ENCODE peak calls at places on chromosomes 4 and X, in nine cellular contexts. J is AG08396; M is NCI-H1930; T is NCI-H1092; C is sigmoid colon; Y is right lobe of liver; H is bronchial epithelial cell; D is tibial artery; W is CD4-positive, CD25-positive, alpha-beta regulatory T cell. I is an unnamed sample.

GRCh38 chr4:142191901-142192300 is 555.5 kb downstream of the IL15 start:
- DNase-seq in D (no peak), H (no peak), M (no peak), C (no peak), T (no peak), J (no peak), W (no peak), Y (no peak), I (no peak)

GRCh38 chrX:42603016-42603415 is 174.9 kb downstream of the PPP1R2C start:
- DNase-seq in T (no peak), C (no peak), Y (no peak), D (no peak), W (no peak), M (no peak), H (no peak), J (no peak), I (no peak)

GRCh38 chr4:20760053-20760452 is 59.8 kb downstream of the PACRGL start:
- DNase-seq in T (no peak), M (no peak), C (no peak), H (no peak), Y (no peak), D (no peak), W (no peak), J (no peak), I (no peak)

GRCh38 chr4:41146716-41147506 is 67.4 kb downstream of the APBB2 start:
- DNase-seq in D (peak), T (no peak), C (no peak), M (no peak), W (no peak), H (peak), Y (peak), J (peak), I (no peak)

GRCh38 chrX:1389181-1389992 is 2.5 kb downstream of the SLC25A6 start:
- DNase-seq in C (peak), H (no peak), Y (peak), D (peak), M (no peak), J (peak), T (no peak), W (no peak), I (peak)

GRCh38 chr4:110245567-110245966 is 47.2 kb upstream of the ELOVL6 start:
- DNase-seq in J (no peak), M (no peak), D (no peak), H (peak), C (no peak), Y (no peak), W (no peak), T (no peak), I (no peak)

GRCh38 chr4:82885410-82885809 is 5.5 kb downstream of the SEC31A start:
- DNase-seq in Y (no peak), D (no peak), T (no peak), W (no peak), C (no peak), J (no peak), M (no peak), H (peak), I (no peak)

GRCh38 chr4:16449381-16449780 is 223.1 kb upstream of the TAPT1 start:
- DNase-seq in J (no peak), W (no peak), M (peak), C (no peak), T (no peak), D (no peak), Y (no peak), H (no peak), I (no peak)

GRCh38 chr4:130510661-130511060 is 1414.7 kb downstream of the C4orf33 start:
- DNase-seq in J (no peak), Y (no peak), W (no peak), D (no peak), T (no peak), C (no peak), M (no peak), H (no peak), I (no peak)

GRCh38 chr4:116387942-116388474 is 697.4 kb downstream of the TRAM1L1 start:
- DNase-seq in M (no peak), W (no peak), T (no peak), J (no peak), C (no peak), D (no peak), Y (no peak), H (no peak), I (no peak)

GRCh38 chrX:136130931-136131843 is 16.1 kb upstream of the FHL1 start:
- DNase-seq in M (no peak), Y (no peak), T (no peak), C (no peak), H (peak), J (no peak), W (no peak), D (no peak), I (no peak)

GRCh38 chr4:4502694-4503311 is 39.0 kb downstream of the STX18 start:
- DNase-seq in H (no peak), J (no peak), M (no peak), D (no peak), T (no peak), Y (no peak), C (no peak), W (peak), I (no peak)

GRCh38 chr4:76459291-76459723 is 24.3 kb downstream of the SHROOM3 start:
- DNase-seq in D (no peak), Y (no peak), C (no peak), M (no peak), J (peak), W (no peak), H (peak), T (no peak), I (no peak)

GRCh38 chr4:186400676-186401075 is 134.7 kb downstream of the F11 start:
- DNase-seq in W (no peak), H (peak), T (no peak), Y (no peak), J (no peak), D (no peak), C (no peak), M (no peak), I (no peak)

GRCh38 chr4:122539861-122540465 is 80.9 kb downstream of the IL21 start:
- DNase-seq in H (peak), M (no peak), W (no peak), J (no peak), D (no peak), C (no peak), Y (no peak), T (no peak), I (no peak)

GRCh38 chrX:38311743-38312142 is 15.6 kb downstream of the RPGR start:
- DNase-seq in H (no peak), C (no peak), D (no peak), W (no peak), M (no peak), J (no peak), Y (no peak), T (no peak), I (no peak)

GRCh38 chr4:182291597-182291996 is 48.4 kb downstream of the TENM3 start:
- DNase-seq in M (no peak), H (no peak), T (no peak), Y (no peak), W (no peak), J (no peak), C (no peak), D (no peak), I (no peak)

GRCh38 chr4:168551211-168551610 is 54.4 kb downstream of the PALLD start:
- DNase-seq in C (no peak), T (no peak), Y (no peak), J (peak), D (no peak), M (no peak), H (peak), W (no peak), I (no peak)